ENCODE peak calls at places on chromosomes 7 and 10, in four cellular contexts. S is transverse colon, R is SK-N-SH, E is heart left ventricle. V is an unnamed sample.

GRCh38 chr7:92988051-92988450 is 129.7 kb downstream of the SAMD9 start:
- DNase-seq in E (no peak), S (no peak), R (peak; percentile 34), V (no peak)

GRCh38 chr7:82036146-82036886 is 266.5 kb upstream of the HGF start:
- DNase-seq in S (no peak), E (no peak), R (no peak), V (no peak)

GRCh38 chr7:146366938-146367337 is 250.3 kb downstream of the CNTNAP2 start:
- DNase-seq in R (no peak), E (no peak), S (no peak), V (no peak)

GRCh38 chr10:306654-307185 is 171.5 kb downstream of the ZMYND11 start:
- DNase-seq in R (no peak), E (no peak), S (no peak), V (no peak)

GRCh38 chr7:8112685-8113084 is 144.1 kb downstream of the GLCCI1 start:
- DNase-seq in E (no peak), S (no peak), R (no peak), V (no peak)

GRCh38 chr7:157625973-157626790 is 289.4 kb downstream of the DNAJB6 start:
- DNase-seq in S (no peak), R (no peak), E (no peak), V (no peak)

GRCh38 chr7:30906014-30906413 is 5.6 kb upstream of the AQP1 start:
- DNase-seq in R (no peak), S (peak; percentile 32), E (no peak), V (no peak)

GRCh38 chr10:134743-135600 is at the start of gene ZMYND11:
- DNase-seq in S (peak; percentile 68), E (peak; percentile 84), R (peak; percentile 93), V (peak; percentile 82)

GRCh38 chr7:148782757-148783456 is 84.2 kb downstream of the CUL1 start:
- DNase-seq in R (no peak), E (no peak), S (no peak), V (no peak)

GRCh38 chr10:120286280-120286679 is 170.7 kb upstream of the PLPP4 start:
- DNase-seq in R (no peak), S (no peak), E (no peak), V (no peak)

GRCh38 chr10:108783897-108784296 is 1139.4 kb downstream of the XPNPEP1 start:
- DNase-seq in S (no peak), E (no peak), R (peak; percentile 1), V (no peak)

GRCh38 chr10:63409465-63410027 is 56.2 kb downstream of the JMJD1C start:
- DNase-seq in S (no peak), E (no peak), R (peak; percentile 21), V (no peak)

GRCh38 chr10:132443998-132444876 is 47.2 kb downstream of the PWWP2B start:
- DNase-seq in R (no peak), E (no peak), S (no peak), V (no peak)

GRCh38 chr7:98867271-98867701 is 2.5 kb downstream of the TMEM130 start:
- DNase-seq in E (no peak), S (no peak), R (peak; percentile 98), V (no peak)

GRCh38 chr7:56062382-56062781 is 1.7 kb upstream of the SUMF2 start:
- DNase-seq in E (no peak), S (no peak), R (no peak), V (no peak)

GRCh38 chr7:105027176-105027853 is 13.3 kb downstream of the KMT2E start:
- DNase-seq in S (no peak), R (no peak), E (no peak), V (no peak)

GRCh38 chr7:105030447-105030846 is 16.4 kb downstream of the KMT2E start:
- DNase-seq in E (no peak), R (no peak), S (no peak), V (no peak)

GRCh38 chr7:105028004-105028403 is 14.0 kb downstream of the KMT2E start:
- DNase-seq in S (no peak), R (no peak), E (no peak), V (no peak)

GRCh38 chr7:105024734-105025133 is 10.7 kb downstream of the KMT2E start:
- DNase-seq in R (no peak), E (no peak), S (no peak), V (no peak)

DNA sequence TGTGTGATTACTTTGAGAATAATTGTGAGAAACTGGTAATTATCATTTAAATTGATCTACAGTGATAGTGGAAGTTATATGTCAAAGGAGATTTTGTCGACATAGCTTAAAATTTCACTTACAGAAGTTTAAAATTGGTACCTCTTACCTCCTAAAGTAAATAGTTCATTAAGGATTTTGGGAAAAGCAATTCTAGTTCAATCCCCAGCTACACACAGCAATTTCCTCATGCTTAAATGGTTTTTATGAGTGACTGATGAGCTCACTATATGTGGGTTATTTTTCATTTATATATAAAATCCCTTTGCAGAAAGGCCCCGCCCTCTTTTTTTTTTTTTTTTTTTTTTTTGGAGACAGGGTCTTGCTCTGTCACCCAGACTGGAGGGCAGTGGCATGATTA is 12.7 kb downstream of the KMT2E start:
- DNase-seq in E (no peak), R (no peak), S (no peak), V (no peak)
- H3K4me1 ChIP-seq in E (peaks cover 9% of the 10 kb centered on the region), R (peaks cover 19% of the 10 kb centered on the region), S (peaks cover 36% of the 10 kb centered on the region), V (peaks cover 75% of the 10 kb centered on the region)

DNA sequence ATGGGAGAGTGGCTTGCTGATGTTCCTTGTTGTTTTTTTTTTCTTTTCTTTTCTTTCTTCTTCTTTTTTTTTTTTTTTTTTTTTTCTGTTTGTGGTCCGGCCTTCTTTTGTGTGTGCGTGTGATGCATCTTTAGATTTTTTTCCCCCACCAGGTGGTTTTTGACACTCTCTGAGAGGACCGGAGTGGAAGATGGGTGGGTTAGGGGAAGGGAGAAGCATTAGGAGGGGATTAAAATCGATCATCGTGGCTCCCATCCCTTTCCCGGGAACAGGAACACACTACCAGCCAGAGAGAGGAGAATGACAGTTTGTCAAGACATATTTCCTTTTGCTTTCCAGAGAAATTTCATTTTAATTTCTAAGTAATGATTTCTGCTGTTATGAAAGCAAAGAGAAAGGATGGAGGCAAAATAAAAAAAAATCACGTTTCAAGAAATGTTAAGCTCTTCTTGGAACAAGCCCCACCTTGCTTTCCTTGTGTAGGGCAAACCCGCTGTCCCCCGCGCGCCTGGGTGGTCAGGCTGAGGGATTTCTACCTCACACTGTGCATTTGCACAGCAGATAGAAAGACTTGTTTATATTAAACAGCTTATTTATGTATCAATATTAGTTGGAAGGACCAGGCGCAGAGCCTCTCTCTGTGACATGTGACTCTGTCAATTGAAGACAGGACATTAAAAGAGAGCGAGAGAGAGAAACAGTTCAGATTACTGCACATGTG is 2.2 kb downstream of the ADRB1 start:
- DNase-seq in R (no peak), S (no peak), E (no peak), V (no peak)
- H3K27ac ChIP-seq in R (no peak overlapping the region), S (peak overlapping the region; percentile 40), E (peak overlapping the region; percentile 87), V (peak overlapping the region; percentile 87)

DNA sequence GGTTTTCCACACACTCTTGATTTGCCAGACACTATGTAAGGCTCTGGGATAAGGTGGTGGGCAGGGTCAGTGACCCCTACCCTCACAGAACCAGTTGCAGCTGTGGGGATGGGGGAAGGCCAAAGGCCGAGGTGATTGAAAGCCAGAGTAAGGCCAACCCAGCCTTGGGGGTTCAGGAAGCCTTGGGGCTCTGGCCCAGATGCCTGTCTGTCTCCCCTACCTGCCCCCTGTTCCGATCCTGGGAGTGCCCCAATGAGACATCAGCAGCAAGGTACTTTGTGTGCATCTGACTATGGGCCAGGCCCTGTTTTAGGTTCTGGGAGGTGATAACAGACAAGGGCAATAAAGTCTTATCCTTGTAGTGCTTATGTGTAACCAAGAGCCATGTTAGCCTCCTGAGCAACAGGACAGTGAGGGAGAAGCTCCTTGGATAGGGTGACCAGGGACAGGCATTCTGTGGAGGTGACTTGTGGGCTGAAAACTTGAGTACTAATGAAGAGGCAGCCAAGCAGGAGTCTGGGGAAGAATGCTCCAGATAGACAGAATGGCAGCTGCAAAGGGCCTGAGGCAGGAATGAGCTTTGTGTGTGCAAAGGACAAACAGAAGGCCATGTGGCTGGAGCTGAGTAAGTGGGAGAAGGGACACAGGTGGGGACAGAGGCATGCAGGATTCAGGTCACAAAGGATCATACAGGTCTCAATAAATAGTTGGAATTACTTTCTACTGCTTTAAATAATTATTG is 35.4 kb downstream of the TSPAN14 start:
- DNase-seq in S (no peak), E (no peak), R (no peak), V (no peak)
- H3K4me1 ChIP-seq in S (peaks cover 20% of the 10 kb centered on the region), E (peaks cover 22% of the 10 kb centered on the region), R (peaks cover 14% of the 10 kb centered on the region), V (peaks cover 47% of the 10 kb centered on the region)

GRCh38 chr7:41997151-41997550 is 239.9 kb downstream of the GLI3 start:
- DNase-seq in S (no peak), R (no peak), E (no peak), V (no peak)

GRCh38 chr7:41994746-41995110 is 242.3 kb downstream of the GLI3 start:
- DNase-seq in E (no peak), S (no peak), R (no peak), V (no peak)

GRCh38 chr7:41998041-41998440 is 239.0 kb downstream of the GLI3 start:
- DNase-seq in R (no peak), S (no peak), E (no peak), V (no peak)

GRCh38 chr7:41995632-41996271 is 241.3 kb downstream of the GLI3 start:
- DNase-seq in S (no peak), E (no peak), R (no peak), V (no peak)

DNA sequence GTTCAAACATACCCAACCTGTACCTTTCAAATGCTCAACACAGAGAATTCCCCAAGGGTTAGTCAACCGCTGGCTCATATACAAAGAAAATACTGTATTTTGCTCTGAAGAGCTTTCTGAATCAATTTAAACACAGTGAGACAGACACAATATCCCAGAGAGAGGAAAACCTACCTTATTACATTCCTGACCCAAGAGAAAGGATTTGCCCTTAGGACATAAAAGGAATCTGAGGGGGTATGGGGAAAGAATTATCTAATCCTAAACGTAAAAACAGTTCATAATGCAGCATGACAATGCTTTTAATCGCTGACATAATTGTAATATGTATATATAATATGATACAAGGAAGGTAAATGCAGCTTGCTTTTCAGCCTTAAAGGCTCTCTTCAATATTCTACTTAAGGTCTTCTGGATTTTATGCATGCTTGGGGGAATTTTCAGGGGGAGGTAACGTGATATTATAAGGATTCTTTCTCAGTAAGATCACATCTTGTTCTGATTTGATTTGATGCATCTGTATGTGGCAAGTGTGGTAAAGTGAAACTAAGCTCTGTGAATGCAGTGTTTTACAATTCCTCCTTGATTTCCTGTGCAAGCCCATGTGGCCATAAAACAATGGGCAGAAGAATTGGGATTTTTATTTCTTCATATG is 240.5 kb downstream of the GLI3 start:
- DNase-seq in R (no peak), S (no peak), E (no peak), V (no peak)
- H3K27ac ChIP-seq in R (peak overlapping the region; percentile 54), S (peak overlapping the region; percentile 3), E (no peak overlapping the region), V (peak overlapping the region; percentile 46)

GRCh38 chr10:122149138-122149606 is 121.9 kb upstream of the BTBD16 start:
- DNase-seq in R (no peak), S (no peak), E (no peak), V (peak; percentile 86)
- H3K4me1 ChIP-seq in R (no peaks in the 10 kb centered on the region), S (peaks cover 24% of the 10 kb centered on the region), E (peaks cover 16% of the 10 kb centered on the region), V (peaks cover 55% of the 10 kb centered on the region)